ENCODE peak calls at places on chromosomes 1 and 21, in ten cellular contexts. Q is stimulated activated CD8-positive, alpha-beta memory T cell treated with anti-CD3 and anti-CD28 coated beads, Interleukin-4, amount 100 ng/mL, for 1 hour; M is HuH-7.5; K is Daoy; X is fibroblast of lung; N is HTR-8/SVneo; O is mesenteric fat pad; R is lung microvascular endothelial cell; C is progenitor cell of endocrine pancreas; T is NCI-H2107. Y is an unnamed sample.

GRCh38 chr1:8437286-8437685 is 119.4 kb downstream of the SLC45A1 start:
- DNase-seq in Q (no peak), M (no peak), K (no peak), X (no peak), N (no peak), O (no peak), R (no peak), C (no peak), T (no peak), Y (no peak)

GRCh38 chr1:205938682-205939081 is 4.6 kb downstream of the SLC26A9 start:
- DNase-seq in Q (no peak), M (no peak), K (no peak), X (no peak), N (no peak), O (no peak), R (no peak), C (no peak), T (no peak), Y (no peak)

GRCh38 chr1:20366766-20367602 is 76.3 kb downstream of the VWA5B1 start:
- DNase-seq in Q (no peak), M (peak; percentile 51), K (peak; percentile 84), X (peak; percentile 59), N (peak; percentile 30), O (no peak), R (peak; percentile 19), C (peak; percentile 43), T (no peak), Y (no peak)

GRCh38 chr1:28983509-28984310 is 69.3 kb downstream of the EPB41 start:
- DNase-seq in Q (no peak), M (no peak), K (no peak), X (no peak), N (no peak), O (no peak), R (peak; percentile 62), C (no peak), T (no peak), Y (peak; percentile 4)

GRCh38 chr1:208757846-208758245 is 513.7 kb upstream of the PLXNA2 start:
- DNase-seq in Q (no peak), M (no peak), K (no peak), X (no peak), N (no peak), O (no peak), R (no peak), C (no peak), T (no peak), Y (no peak)

GRCh38 chr1:159091547-159092397 is 15.2 kb upstream of the AIM2 start:
- DNase-seq in Q (no peak), M (no peak), K (peak; percentile 69), X (peak; percentile 82), N (no peak), O (no peak), R (peak; percentile 27), C (no peak), T (no peak), Y (no peak)

GRCh38 chr21:44529503-44530125 is 10.4 kb downstream of the KRTAP10-1 start:
- DNase-seq in Q (no peak), M (no peak), K (no peak), X (no peak), N (no peak), O (peak; percentile 77), R (no peak), C (no peak), T (no peak), Y (no peak)

GRCh38 chr1:212909652-212910063 is 40.7 kb upstream of the VASH2 start:
- DNase-seq in Q (no peak), M (no peak), K (no peak), X (no peak), N (no peak), O (no peak), R (no peak), C (no peak), T (no peak), Y (no peak)

GRCh38 chr1:166905930-166906329 is 29.9 kb upstream of the TADA1 start:
- DNase-seq in Q (no peak), M (no peak), K (peak; percentile 86), X (peak; percentile 98), N (no peak), O (no peak), R (no peak), C (no peak), T (no peak), Y (no peak)

GRCh38 chr1:56149761-56150160 is 429.6 kb downstream of the PLPP3 start:
- DNase-seq in Q (no peak), M (no peak), K (no peak), X (no peak), N (no peak), O (no peak), R (no peak), C (no peak), T (no peak), Y (no peak)

Y was measured in T-helper 9 cell.